ENCODE peak calls at places on chromosomes 12 and 14, in nine cellular contexts. T is heart right ventricle; X is esophagus squamous epithelium; L is CD8-positive, alpha-beta memory T cell; N is CD4-positive, CD25-positive, alpha-beta regulatory T cell; F is Peyer's patch; A is testis; M is fibroblast of lung; D is aorta. Y is an unnamed sample.

GRCh38 chr14:95498622-95499353 is 17.7 kb downstream of the SYNE3 start:
- DNase-seq in T (no peak), X (no peak), L (no peak), N (no peak), F (no peak), A (peak; percentile 81), M (peak; percentile 67), D (peak; percentile 47), Y (peak; percentile 85)

GRCh38 chr14:86787782-86788181 is 1205.2 kb downstream of the GALC start:
- DNase-seq in T (no peak), X (no peak), L (no peak), N (no peak), F (no peak), A (no peak), M (peak; percentile 75), D (no peak), Y (no peak)

GRCh38 chr12:96117460-96117859 is 76.7 kb upstream of the ELK3 start:
- DNase-seq in T (no peak), X (no peak), L (no peak), N (no peak), F (no peak), A (no peak), M (no peak), D (no peak), Y (no peak)

GRCh38 chr12:66636771-66637170 is 42.1 kb downstream of the GRIP1 start:
- DNase-seq in T (peak; percentile 8), X (no peak), L (no peak), N (no peak), F (no peak), A (peak; percentile 21), M (no peak), D (no peak), Y (no peak)

GRCh38 chr12:124939428-124940142 is 25.1 kb upstream of the UBC start:
- DNase-seq in T (peak; percentile 89), X (no peak), L (peak; percentile 92), N (peak; percentile 93), F (peak; percentile 76), A (peak; percentile 87), M (peak; percentile 98), D (peak; percentile 88), Y (peak; percentile 81)

GRCh38 chr12:64800640-64801039 is 23.8 kb upstream of the TBC1D30 start:
- DNase-seq in T (no peak), X (no peak), L (no peak), N (no peak), F (no peak), A (no peak), M (no peak), D (no peak), Y (no peak)

GRCh38 chr12:18361431-18361830 is 100.1 kb downstream of the PIK3C2G start:
- DNase-seq in T (no peak), X (no peak), L (no peak), N (no peak), F (no peak), A (no peak), M (no peak), D (no peak), Y (no peak)

GRCh38 chr14:43651185-43651787 is 855.8 kb downstream of the FSCB start:
- DNase-seq in T (no peak), X (no peak), L (no peak), N (no peak), F (no peak), A (no peak), M (no peak), D (no peak), Y (no peak)

GRCh38 chr12:20624718-20625117 is 70.4 kb upstream of the SLCO1C1 start:
- DNase-seq in T (no peak), X (no peak), L (no peak), N (no peak), F (no peak), A (no peak), M (peak; percentile 49), D (no peak), Y (no peak)

GRCh38 chr12:6607751-6608591 is 792 bp upstream of the CHD4 start:
- DNase-seq in T (peak; percentile 77), X (no peak), L (peak; percentile 77), N (peak; percentile 74), F (peak; percentile 65), A (peak; percentile 79), M (peak; percentile 51), D (no peak), Y (no peak)

GRCh38 chr14:69870613-69871012 is 8.6 kb upstream of the SMOC1 start:
- DNase-seq in T (no peak), X (no peak), L (no peak), N (no peak), F (no peak), A (no peak), M (no peak), D (no peak), Y (no peak)

GRCh38 chr12:104694711-104695110 is 238.0 kb downstream of the CHST11 start:
- DNase-seq in T (no peak), X (no peak), L (no peak), N (no peak), F (no peak), A (no peak), M (no peak), D (no peak), Y (no peak)

GRCh38 chr12:57315681-57316080 is 64.7 kb upstream of the STAC3 start:
- DNase-seq in T (no peak), X (no peak), L (no peak), N (no peak), F (no peak), A (no peak), M (no peak), D (no peak), Y (no peak)

GRCh38 chr12:130981156-130981789 is 27.6 kb downstream of the ADGRD1 start:
- DNase-seq in T (no peak), X (no peak), L (no peak), N (no peak), F (no peak), A (no peak), M (peak; percentile 3), D (no peak), Y (no peak)

GRCh38 chr12:6917491-6918231 is 3.3 kb downstream of the ENO2 start:
- DNase-seq in T (no peak), X (no peak), L (no peak), N (no peak), F (no peak), A (no peak), M (no peak), D (peak; percentile 42), Y (no peak)

GRCh38 chr14:90819734-90820393 is 3.6 kb upstream of the TTC7B start:
- DNase-seq in T (no peak), X (no peak), L (no peak), N (no peak), F (no peak), A (no peak), M (no peak), D (no peak), Y (peak; percentile 82)

GRCh38 chr14:60657609-60657983 is 8.3 kb upstream of the SIX1 start:
- DNase-seq in T (no peak), X (no peak), L (no peak), N (no peak), F (no peak), A (no peak), M (no peak), D (no peak), Y (no peak)

GRCh38 chr12:57627504-57628279 is 5.3 kb downstream of the B4GALNT1 start:
- DNase-seq in T (no peak), X (no peak), L (no peak), N (no peak), F (peak; percentile 15), A (peak; percentile 15), M (no peak), D (no peak), Y (no peak)

GRCh38 chr14:102319351-102320032 is at the start of gene ZNF839:
- DNase-seq in T (peak; percentile 94), X (peak; percentile 64), L (peak; percentile 92), N (peak; percentile 90), F (peak; percentile 90), A (peak; percentile 96), M (peak; percentile 90), D (peak; percentile 95), Y (peak; percentile 93)

GRCh38 chr14:79659995-79660975 is 551.0 kb downstream of the DIO2 start:
- DNase-seq in T (no peak), X (no peak), L (no peak), N (no peak), F (no peak), A (no peak), M (no peak), D (no peak), Y (no peak)

GRCh38 chr14:42421377-42422078 is 814.9 kb downstream of the LRFN5 start:
- DNase-seq in T (no peak), X (no peak), L (no peak), N (no peak), F (no peak), A (no peak), M (no peak), D (no peak), Y (no peak)
- H3K27ac ChIP-seq in T (no peak overlapping the region), X (no peak overlapping the region), L (no peak overlapping the region), N (no peak overlapping the region), F (no peak overlapping the region), A (no peak overlapping the region), M (no peak overlapping the region), D (no peak overlapping the region), Y (no peak overlapping the region)

DNA sequence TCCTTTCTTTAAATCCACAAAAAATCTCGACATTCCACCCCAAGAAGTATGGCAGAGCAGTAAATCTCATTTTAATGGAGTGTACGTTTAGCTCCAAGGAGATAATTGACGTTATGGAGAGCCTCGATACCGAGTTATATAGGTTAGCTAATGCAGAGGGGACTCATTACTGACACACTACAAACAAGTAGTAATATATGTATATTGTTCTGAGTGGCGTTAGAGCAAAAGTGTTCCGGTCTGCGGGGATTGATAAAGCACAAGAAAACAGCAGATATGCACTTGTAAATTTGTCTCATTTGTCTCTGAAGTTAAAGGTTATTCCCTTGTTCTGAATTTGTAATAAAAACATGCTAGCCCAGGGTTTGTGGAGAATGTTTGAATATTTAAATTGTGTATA is 84.1 kb downstream of the BCL11B start:
- DNase-seq in T (no peak), X (no peak), L (no peak), N (no peak), F (no peak), A (no peak), M (no peak), D (no peak), Y (no peak)
- H3K4me1 ChIP-seq in T (peaks cover 23% of the 10 kb centered on the region), X (peaks cover 7% of the 10 kb centered on the region), L (peaks cover 97% of the 10 kb centered on the region), N (peaks cover 99% of the 10 kb centered on the region), F (no peaks in the 10 kb centered on the region), A (peaks cover 4% of the 10 kb centered on the region), M (no peaks in the 10 kb centered on the region), D (no peaks in the 10 kb centered on the region), Y (peaks cover 8% of the 10 kb centered on the region)

GRCh38 chr12:22047495-22047894 is 1.5 kb downstream of the CMAS start:
- DNase-seq in T (no peak), X (no peak), L (no peak), N (no peak), F (no peak), A (no peak), M (no peak), D (no peak), Y (no peak)
- H3K4me3 ChIP-seq in T (no peak overlapping the region), X (no peak overlapping the region), L (no peak overlapping the region), N (peak overlapping the region; percentile 80), F (peak overlapping the region; percentile 92), A (peak overlapping the region; percentile 94), M (no peak overlapping the region), D (no peak overlapping the region), Y (peak overlapping the region; percentile 97)

DNA sequence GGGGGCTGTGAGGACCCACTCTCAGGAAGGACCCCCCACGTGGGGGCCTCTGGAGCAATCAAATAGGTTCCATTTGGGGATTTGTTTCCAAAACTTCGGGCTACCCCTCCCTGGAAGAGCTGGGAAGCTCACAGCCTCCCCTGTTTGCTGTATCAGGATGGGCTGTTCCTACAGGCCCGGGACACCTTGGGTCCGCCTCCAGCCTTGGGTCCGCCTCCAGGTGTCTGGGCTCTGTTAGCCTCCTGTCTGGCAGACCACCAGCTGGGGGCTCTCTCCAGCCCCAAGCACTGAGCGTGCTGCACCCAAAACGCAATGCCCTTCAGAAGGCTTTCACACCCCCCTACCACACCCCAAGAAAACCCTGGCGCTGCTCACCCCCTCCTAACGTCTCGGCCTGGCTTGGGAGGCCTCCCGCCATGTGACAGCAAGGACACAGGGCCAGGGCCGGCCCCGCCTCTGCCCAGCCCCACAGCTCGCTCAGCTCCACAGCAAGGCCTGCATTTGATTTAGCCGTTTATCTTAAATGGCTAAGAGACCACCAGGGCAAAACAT is 40.1 kb downstream of the BCL11B start:
- DNase-seq in T (no peak), X (no peak), L (no peak), N (no peak), F (no peak), A (no peak), M (no peak), D (no peak), Y (no peak)
- H3K27ac ChIP-seq in T (no peak overlapping the region), X (peak overlapping the region; percentile 73), L (peak overlapping the region; percentile 32), N (peak overlapping the region; percentile 99), F (peak overlapping the region; percentile 48), A (no peak overlapping the region), M (no peak overlapping the region), D (no peak overlapping the region), Y (no peak overlapping the region)

Y was measured in right lobe of liver.